ENCODE peak calls at places on chromosomes 11 and 22, in eight cellular contexts. P is posterior cingulate gyrus, R is NCI-H345, X is stomach, U is NCI-H1105, Y is AG04450, L is left cardiac atrium, K is lung. Q is an unnamed sample.
A peak's percentile ranks its signal among the peaks of the same experiment; 100 is the strongest.

GRCh38 chr11:120316880-120317688 is 8.0 kb upstream of the TLCD5 start:
- DNase-seq in U (no peak), L (peak; percentile 65), X (peak; percentile 91), R (no peak), P (no peak), K (peak; percentile 86), Y (no peak), Q (no peak)

GRCh38 chr11:129694538-129694937 is 121.1 kb upstream of the TMEM45B start:
- DNase-seq in X (no peak), K (no peak), P (no peak), Y (no peak), U (no peak), R (no peak), L (no peak), Q (no peak)

GRCh38 chr11:28529540-28530410 is 421.6 kb downstream of the METTL15 start:
- DNase-seq in Y (peak; percentile 29), L (no peak), R (peak; percentile 53), P (no peak), X (no peak), U (peak; percentile 49), K (no peak), Q (peak; percentile 43)

GRCh38 chr22:47056776-47057470 is 294.5 kb downstream of the TBC1D22A start:
- DNase-seq in X (no peak), P (no peak), K (no peak), U (no peak), Y (no peak), R (no peak), L (no peak), Q (no peak)

GRCh38 chr11:72195921-72196320 is 4.0 kb downstream of the FOLR1 start:
- DNase-seq in Y (no peak), L (no peak), X (no peak), U (no peak), K (no peak), P (no peak), R (no peak), Q (no peak)

GRCh38 chr11:72583616-72584292 is 90.5 kb downstream of the PDE2A start:
- DNase-seq in P (no peak), X (no peak), L (peak; percentile 8), U (no peak), R (no peak), K (no peak), Y (no peak), Q (no peak)

GRCh38 chr11:8650401-8650990 is 32.0 kb downstream of the TRIM66 start:
- DNase-seq in X (no peak), R (no peak), U (no peak), Y (no peak), K (no peak), L (no peak), P (no peak), Q (no peak)

GRCh38 chr11:3003396-3004231 is 11.5 kb upstream of the NAP1L4 start:
- DNase-seq in R (no peak), X (peak; percentile 56), L (no peak), P (no peak), K (no peak), U (no peak), Y (no peak), Q (no peak)

GRCh38 chr11:6418199-6418957 is 516 bp downstream of the APBB1 start:
- DNase-seq in X (no peak), P (no peak), U (no peak), R (peak; percentile 24), Y (no peak), K (no peak), L (peak; percentile 30), Q (no peak)

GRCh38 chr22:18048441-18048898 is 24.1 kb upstream of the MICAL3 start:
- DNase-seq in R (no peak), Y (peak; percentile 50), K (no peak), P (no peak), X (no peak), U (no peak), L (no peak), Q (no peak)

GRCh38 chr11:127000991-127001390 is 421 bp upstream of the KIRREL3 start:
- DNase-seq in R (peak; percentile 39), P (no peak), K (no peak), L (no peak), X (no peak), Y (no peak), U (no peak), Q (no peak)

GRCh38 chr11:73989156-73989555 is 6.5 kb upstream of the UCP2 start:
- DNase-seq in Y (no peak), R (no peak), U (no peak), L (no peak), X (no peak), P (no peak), K (no peak), Q (no peak)

GRCh38 chr11:73141031-73141308 is 1.1 kb downstream of the FCHSD2 start:
- DNase-seq in U (no peak), K (peak; percentile 31), Y (no peak), L (no peak), P (peak; percentile 36), X (no peak), R (no peak), Q (peak; percentile 45)

GRCh38 chr11:107221743-107222142 is 203.5 kb upstream of the GUCY1A2 start:
- DNase-seq in K (no peak), Y (no peak), U (no peak), X (no peak), L (no peak), P (no peak), R (no peak), Q (no peak)

GRCh38 chr11:73383249-73384126 is 7.3 kb downstream of the RELT start:
- DNase-seq in X (peak; percentile 50), Y (no peak), U (no peak), P (no peak), K (no peak), R (peak; percentile 21), L (no peak), Q (no peak)

GRCh38 chr11:105244157-105244820 is 104.7 kb upstream of the CARD18 start:
- DNase-seq in Y (peak; percentile 77), X (no peak), P (no peak), L (no peak), U (no peak), K (no peak), R (no peak), Q (peak; percentile 61)

GRCh38 chr22:44192811-44193536 is 12.2 kb downstream of the PARVG start:
- DNase-seq in K (no peak), X (no peak), L (no peak), U (no peak), P (no peak), R (no peak), Y (no peak), Q (no peak)

GRCh38 chr11:2587132-2587930 is 112.5 kb downstream of the KCNQ1OT1 start:
- DNase-seq in X (peak; percentile 21), P (peak; percentile 1), R (no peak), L (peak; percentile 15), Y (no peak), K (peak; percentile 21), U (no peak), Q (no peak)

Q was measured in Kasumi-1.